ENCODE peak calls at places on chromosome 10, in seven cellular contexts. S is GM12892; A is stimulated activated CD4-positive, alpha-beta T cell treated with anti-CD3 and anti-CD28 coated beads, Interleukin-2, amount 100 ng/mL, for 48 hours; F is CD4-positive, CD25-positive, alpha-beta regulatory T cell; Q is SW480; M is HTR-8/SVneo; N is GM19239. X is an unnamed sample.
A peak's percentile ranks its signal among the peaks of the same experiment; 100 is the strongest.

GRCh38 chr10:116761883-116762282 is 19.5 kb upstream of the HSPA12A start:
- DNase-seq in Q (no peak), F (no peak), N (no peak), A (no peak), M (no peak), S (no peak), X (no peak)

GRCh38 chr10:111018021-111018420 is 58.8 kb upstream of the ADRA2A start:
- DNase-seq in A (no peak), M (no peak), N (no peak), F (no peak), Q (no peak), S (no peak), X (no peak)

GRCh38 chr10:85145966-85146365 is 817.6 kb downstream of the CCSER2 start:
- DNase-seq in Q (no peak), S (no peak), N (no peak), A (no peak), F (no peak), M (no peak), X (no peak)

GRCh38 chr10:98055875-98056516 is 25.6 kb upstream of the CRTAC1 start:
- DNase-seq in Q (peak; percentile 44), F (no peak), S (no peak), M (no peak), A (peak; percentile 7), N (peak; percentile 22), X (no peak)

GRCh38 chr10:29032229-29032628 is 256.6 kb upstream of the LYZL1 start:
- DNase-seq in S (no peak), N (no peak), Q (no peak), M (no peak), F (no peak), A (no peak), X (no peak)

GRCh38 chr10:7233259-7233991 is 177.4 kb downstream of the SFMBT2 start:
- DNase-seq in M (no peak), F (no peak), Q (no peak), S (no peak), N (no peak), A (no peak), X (no peak)

GRCh38 chr10:7410800-7411670 is at the start of gene SFMBT2:
- DNase-seq in Q (no peak), N (no peak), S (peak; percentile 68), A (peak; percentile 48), F (peak; percentile 52), M (peak; percentile 74), X (no peak)

GRCh38 chr10:64846706-64847105 is 1325.5 kb downstream of the REEP3 start:
- DNase-seq in Q (no peak), A (no peak), S (no peak), N (no peak), F (no peak), M (no peak), X (no peak)

GRCh38 chr10:106440355-106440754 is 724.2 kb downstream of the SORCS1 start:
- DNase-seq in S (no peak), N (no peak), A (no peak), Q (no peak), M (no peak), F (no peak), X (no peak)

GRCh38 chr10:63976538-63976937 is 455.3 kb downstream of the REEP3 start:
- DNase-seq in S (peak; percentile 29), N (peak; percentile 38), M (peak; percentile 10), F (no peak), A (peak; percentile 37), Q (no peak), X (no peak)

GRCh38 chr10:23099816-23100215 is 4.4 kb downstream of the MSRB2 start:
- DNase-seq in F (no peak), M (no peak), Q (peak; percentile 35), S (no peak), N (no peak), A (no peak), X (no peak)

GRCh38 chr10:103493911-103494877 is 689 bp downstream of the NEURL1 start:
- DNase-seq in S (peak; percentile 44), A (no peak), N (no peak), F (no peak), Q (no peak), M (no peak), X (no peak)

GRCh38 chr10:74231375-74231774 is 80.4 kb downstream of the ADK start:
- DNase-seq in S (no peak), A (no peak), Q (no peak), F (no peak), M (no peak), N (no peak), X (no peak)

GRCh38 chr10:44809652-44810051 is 101.5 kb upstream of the TMEM72 start:
- DNase-seq in N (no peak), F (no peak), S (no peak), A (no peak), M (no peak), Q (no peak), X (no peak)

GRCh38 chr10:119409385-119409784 is 133.1 kb downstream of the RGS10 start:
- DNase-seq in A (no peak), S (no peak), M (no peak), Q (no peak), F (no peak), N (no peak), X (no peak)

GRCh38 chr10:26269754-26270153 is 53.2 kb downstream of the GAD2 start:
- DNase-seq in N (no peak), M (peak; percentile 28), S (no peak), A (no peak), Q (peak; percentile 69), F (no peak), X (no peak)